ENCODE peak calls at places on chromosome 12, in nine cellular contexts. N, O, K, J, W, S, E, B and A are unnamed samples. For H3K4me1 and H3K36me3, the result is how much of the 10 kb centered on the place peaks cover.

GRCh38 chr12:131736807-131737484 is 26.1 kb downstream of the SFSWAP start:
- DNase-seq in N (no peak), O (peak), K (no peak), J (no peak), W (no peak), S (no peak), E (no peak), B (no peak), A (no peak)

GRCh38 chr12:116818341-116818856 is 62.8 kb downstream of the HRK start:
- DNase-seq in N (peak), O (peak), K (peak), J (peak), W (peak), S (no peak), E (peak), B (peak), A (peak)

GRCh38 chr12:41055875-41056577 is 132.1 kb upstream of the PDZRN4 start:
- DNase-seq in N (no peak), O (peak), K (no peak), J (no peak), W (no peak), S (no peak), E (no peak), B (no peak), A (no peak)

GRCh38 chr12:5872745-5873144 is 72.3 kb downstream of the ANO2 start:
- DNase-seq in N (no peak), O (peak), K (no peak), J (no peak), W (no peak), S (no peak), E (no peak), B (no peak), A (no peak)

GRCh38 chr12:51441583-51441982 is 17.0 kb downstream of the SLC4A8 start:
- DNase-seq in N (no peak), O (peak), K (no peak), J (no peak), W (no peak), S (no peak), E (peak), B (no peak), A (no peak)

GRCh38 chr12:52050771-52051541 is at the start of gene NR4A1:
- DNase-seq in N (peak), O (peak), K (peak), J (peak), W (peak), S (peak), E (peak), B (peak), A (peak)

GRCh38 chr12:99529966-99530365 is 117.6 kb upstream of the GARIN6 start:
- DNase-seq in N (no peak), O (peak), K (no peak), J (no peak), W (no peak), S (no peak), E (no peak), B (no peak), A (no peak)

GRCh38 chr12:42267408-42268190 is 29.6 kb upstream of the YAF2 start:
- DNase-seq in N (no peak), O (no peak), K (no peak), J (no peak), W (no peak), S (no peak), E (no peak), B (no peak), A (no peak)

GRCh38 chr12:5586201-5586600 is 154.3 kb downstream of the NTF3 start:
- DNase-seq in N (no peak), O (peak), K (no peak), J (no peak), W (no peak), S (no peak), E (no peak), B (no peak), A (no peak)

DNA sequence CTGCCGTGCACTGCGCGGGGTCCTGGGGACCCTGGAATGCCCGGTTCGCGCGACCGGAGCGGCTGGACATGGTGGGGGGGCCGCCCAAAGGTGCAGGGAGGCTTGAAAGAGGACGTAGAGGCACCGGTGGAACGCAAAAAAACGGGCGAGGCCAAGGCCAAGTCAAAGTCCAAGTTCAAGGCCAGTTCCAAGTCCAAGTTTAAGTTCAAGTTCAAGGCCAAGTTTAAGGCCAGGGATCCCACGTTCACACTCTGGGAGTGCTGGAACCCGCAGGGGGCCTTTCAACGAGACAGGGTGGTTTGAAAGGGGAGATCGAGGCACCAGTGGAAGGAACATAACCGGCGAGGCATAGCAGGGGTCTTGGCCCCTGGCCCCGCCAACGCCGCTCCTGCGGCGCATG is 317.6 kb downstream of the ALG10 start:
- DNase-seq in N (no peak), O (no peak), K (no peak), J (no peak), W (no peak), S (no peak), E (no peak), B (no peak), A (no peak)
- H3K4me1 ChIP-seq in N (under half), O (under half), K (under half), J (under half), W (under half), S (under half), E (under half), B (under half), A (under half)

GRCh38 chr12:56716933-56717880 is 7.9 kb downstream of the NACA start:
- DNase-seq in N (no peak), O (no peak), K (no peak), J (no peak), W (no peak), S (peak), E (no peak), B (no peak), A (no peak)
- H3K36me3 ChIP-seq in N (half or more), O (half or more), K (under half), J (half or more), W (under half), S (under half), E (under half), B (half or more), A (under half)

GRCh38 chr12:70829070-70829469 is 91.5 kb downstream of the PTPRR start:
- DNase-seq in N (no peak), O (no peak), K (no peak), J (no peak), W (no peak), S (no peak), E (no peak), B (no peak), A (no peak)
- H3K4me1 ChIP-seq in N (under half), O (under half), K (under half), J (under half), W (under half), S (under half), E (under half), B (under half), A (under half)

GRCh38 chr12:71646512-71646911 is 17.1 kb downstream of the ZFC3H1 start:
- DNase-seq in N (no peak), O (no peak), K (no peak), J (no peak), W (no peak), S (no peak), E (no peak), B (no peak), A (no peak)
- H3K36me3 ChIP-seq in N (under half), O (half or more), K (under half), J (half or more), W (under half), S (under half), E (under half), B (half or more), A (under half)

DNA sequence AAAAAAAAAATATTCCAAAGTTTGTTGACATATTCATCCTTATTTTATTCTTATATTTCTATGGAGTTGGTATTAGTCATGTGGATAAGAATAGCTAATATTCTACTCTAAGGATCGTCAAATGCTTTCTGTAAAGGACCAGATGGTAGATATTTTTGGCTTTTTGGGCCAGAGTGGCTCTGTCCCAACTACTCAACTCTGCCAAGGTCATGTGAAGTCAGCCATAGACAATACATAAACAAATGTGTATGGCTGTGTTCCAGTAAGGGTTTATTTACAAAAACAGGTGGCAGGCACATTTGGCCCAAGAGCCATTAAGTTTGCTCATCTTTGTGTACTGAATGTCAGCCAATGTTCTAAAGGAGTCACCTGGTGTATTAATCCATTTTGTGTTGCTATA is 131.8 kb downstream of the TBX5 start:
- DNase-seq in N (no peak), O (no peak), K (no peak), J (no peak), W (no peak), S (no peak), E (no peak), B (no peak), A (no peak)
- H3K4me1 ChIP-seq in N (under half), O (under half), K (under half), J (under half), W (under half), S (under half), E (under half), B (under half), A (under half)

GRCh38 chr12:120760349-120761245 is 35.0 kb downstream of the ACADS start:
- DNase-seq in N (peak), O (no peak), K (no peak), J (no peak), W (no peak), S (no peak), E (no peak), B (no peak), A (no peak)

GRCh38 chr12:120763250-120763649 is 37.6 kb downstream of the ACADS start:
- DNase-seq in N (no peak), O (no peak), K (no peak), J (no peak), W (no peak), S (no peak), E (no peak), B (no peak), A (no peak)

GRCh38 chr12:120759591-120760348 is 34.1 kb downstream of the ACADS start:
- DNase-seq in N (no peak), O (no peak), K (no peak), J (no peak), W (no peak), S (no peak), E (no peak), B (no peak), A (no peak)

GRCh38 chr12:120762093-120762492 is 36.5 kb downstream of the ACADS start:
- DNase-seq in N (no peak), O (no peak), K (no peak), J (no peak), W (no peak), S (no peak), E (no peak), B (no peak), A (no peak)

GRCh38 chr12:120761581-120761980 is 36.0 kb downstream of the ACADS start:
- DNase-seq in N (no peak), O (peak), K (no peak), J (no peak), W (no peak), S (no peak), E (no peak), B (no peak), A (no peak)
- H3K36me3 ChIP-seq in N (under half), O (under half), K (under half), J (under half), W (under half), S (under half), E (under half), B (under half), A (under half)

GRCh38 chr12:88308825-88309224 is 166.7 kb downstream of the TMTC3 start:
- DNase-seq in N (no peak), O (peak), K (no peak), J (no peak), W (no peak), S (no peak), E (no peak), B (no peak), A (no peak)
- H3K4me1 ChIP-seq in N (under half), O (half or more), K (under half), J (under half), W (under half), S (under half), E (under half), B (under half), A (under half)

GRCh38 chr12:109044241-109044640 is 8.1 kb upstream of the USP30 start:
- DNase-seq in N (no peak), O (no peak), K (no peak), J (no peak), W (no peak), S (no peak), E (no peak), B (no peak), A (no peak)
- H3K36me3 ChIP-seq in N (under half), O (under half), K (under half), J (under half), W (under half), S (under half), E (under half), B (under half), A (under half)

GRCh38 chr12:113197518-113198077 is 12.1 kb downstream of the RITA1 start:
- DNase-seq in N (no peak), O (no peak), K (no peak), J (no peak), W (no peak), S (no peak), E (no peak), B (no peak), A (no peak)
- H3K4me1 ChIP-seq in N (under half), O (under half), K (under half), J (under half), W (under half), S (under half), E (under half), B (under half), A (under half)

GRCh38 chr12:47789712-47790489 is 16.9 kb downstream of the SLC48A1 start:
- DNase-seq in N (no peak), O (no peak), K (no peak), J (peak), W (no peak), S (no peak), E (no peak), B (no peak), A (peak)

GRCh38 chr12:47790676-47791350 is 17.8 kb downstream of the SLC48A1 start:
- DNase-seq in N (no peak), O (no peak), K (no peak), J (no peak), W (no peak), S (no peak), E (no peak), B (no peak), A (peak)

GRCh38 chr12:47793015-47793681 is 20.1 kb downstream of the SLC48A1 start:
- DNase-seq in N (no peak), O (no peak), K (no peak), J (no peak), W (no peak), S (no peak), E (no peak), B (no peak), A (peak)

GRCh38 chr12:47791351-47791746 is 18.3 kb downstream of the SLC48A1 start:
- DNase-seq in N (no peak), O (no peak), K (no peak), J (peak), W (no peak), S (no peak), E (no peak), B (no peak), A (no peak)

DNA sequence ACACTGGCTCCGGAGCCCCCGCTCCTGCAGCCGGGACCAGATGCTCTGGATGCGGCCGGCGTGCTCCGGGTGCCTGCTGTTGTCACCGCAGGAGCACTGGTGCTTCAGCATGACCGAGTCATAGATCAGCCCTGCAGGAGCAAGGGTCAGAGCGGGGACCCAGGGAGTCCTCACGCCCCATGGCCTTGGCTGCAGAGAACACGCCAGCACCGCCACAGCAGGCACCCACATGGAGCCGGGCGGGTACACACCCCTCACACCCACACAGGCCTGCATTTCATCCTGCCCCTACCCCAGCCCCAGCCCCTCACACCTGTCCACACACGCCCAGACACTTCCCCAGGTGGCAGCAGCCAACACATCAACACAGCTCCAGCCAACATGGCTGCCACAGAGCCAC is 18.8 kb downstream of the SLC48A1 start:
- DNase-seq in N (no peak), O (no peak), K (no peak), J (peak), W (no peak), S (no peak), E (no peak), B (no peak), A (no peak)
- H3K36me3 ChIP-seq in N (half or more), O (half or more), K (under half), J (half or more), W (under half), S (half or more), E (under half), B (half or more), A (under half)